ENCODE peak calls at places on chromosomes 5 and 9, in five cellular contexts. U is fibroblast of lung, L is GM06990, Z is sigmoid colon, R is WERI-Rb-1. A is an unnamed sample.

GRCh38 chr5:52727568-52727967 is 60.1 kb upstream of the ITGA1 start:
- DNase-seq in R (no peak), U (peak), Z (peak), L (no peak), A (no peak)

GRCh38 chr5:81852277-81853004 is 101.5 kb upstream of the SSBP2 start:
- DNase-seq in R (peak), L (peak), U (peak), Z (peak), A (peak)

GRCh38 chr5:14178091-14178490 is 34.9 kb downstream of the TRIO start:
- DNase-seq in U (no peak), Z (no peak), L (no peak), R (no peak), A (no peak)

GRCh38 chr9:27425827-27426716 is 98.0 kb upstream of the IFNK start:
- DNase-seq in U (no peak), R (no peak), Z (no peak), L (no peak), A (no peak)

GRCh38 chr9:35051069-35051967 is 21.1 kb downstream of the VCP start:
- DNase-seq in L (no peak), R (peak), U (peak), Z (no peak), A (peak)

GRCh38 chr5:139435676-139436075 is 3.6 kb downstream of the DNAJC18 start:
- DNase-seq in Z (no peak), U (no peak), R (no peak), L (no peak), A (no peak)

GRCh38 chr9:132460240-132460639 is 50.2 kb downstream of the CFAP77 start:
- DNase-seq in L (no peak), U (no peak), Z (no peak), R (no peak), A (no peak)

GRCh38 chr5:5360878-5361520 is 61.5 kb upstream of the ICE1 start:
- DNase-seq in Z (no peak), U (no peak), L (no peak), R (peak), A (no peak)

GRCh38 chr9:30574355-30575151 is 1809.9 kb upstream of the ACO1 start:
- DNase-seq in R (no peak), U (no peak), Z (no peak), L (peak), A (no peak)

GRCh38 chr9:125332527-125332926 is 70.9 kb downstream of the GAPVD1 start:
- DNase-seq in R (no peak), U (no peak), Z (no peak), L (peak), A (peak)

GRCh38 chr5:8188874-8189588 is 320.1 kb downstream of the MTRR start:
- DNase-seq in U (no peak), Z (no peak), R (no peak), L (no peak), A (no peak)

GRCh38 chr9:125538092-125538473 is 168.9 kb downstream of the MAPKAP1 start:
- DNase-seq in U (peak), Z (no peak), L (no peak), R (no peak), A (no peak)

GRCh38 chr9:35274988-35275387 is 113.2 kb downstream of the UNC13B start:
- DNase-seq in Z (no peak), L (no peak), R (no peak), U (no peak), A (no peak)

GRCh38 chr5:126594676-126595485 is at the start of gene ALDH7A1:
- DNase-seq in Z (peak), L (no peak), U (peak), R (peak), A (peak)

GRCh38 chr5:17069995-17070405 is 133.9 kb upstream of the MYO10 start:
- DNase-seq in U (no peak), Z (no peak), L (no peak), R (no peak), A (no peak)

GRCh38 chr5:164359931-164360290 is 854.5 kb downstream of the MAT2B start:
- DNase-seq in Z (no peak), R (no peak), U (no peak), L (no peak), A (no peak)

GRCh38 chr5:17228833-17229291 is 11.4 kb downstream of the BASP1 start:
- DNase-seq in U (peak), Z (no peak), L (peak), R (no peak), A (peak)

GRCh38 chr9:16469184-16469583 is 401.3 kb downstream of the BNC2 start:
- DNase-seq in L (no peak), R (no peak), Z (no peak), U (no peak), A (peak)

GRCh38 chr9:6911901-6912650 is 154.3 kb downstream of the KDM4C start:
- DNase-seq in U (no peak), Z (no peak), R (no peak), L (no peak), A (no peak)

GRCh38 chr9:4164356-4164755 is 135.5 kb downstream of the GLIS3 start:
- DNase-seq in R (no peak), L (no peak), U (no peak), Z (no peak), A (no peak)

GRCh38 chr5:158952951-158953350 is 146.8 kb downstream of the EBF1 start:
- DNase-seq in U (peak), R (no peak), Z (no peak), L (no peak), A (peak)

GRCh38 chr5:134458234-134458633 is 46.6 kb upstream of the CDKN2AIPNL start:
- DNase-seq in R (no peak), Z (peak), U (peak), L (no peak), A (no peak)

GRCh38 chr5:118531276-118531675 is 457.1 kb downstream of the DTWD2 start:
- DNase-seq in U (no peak), L (no peak), R (no peak), Z (no peak), A (no peak)

GRCh38 chr5:133497608-133498348 is 114.6 kb downstream of the FSTL4 start:
- DNase-seq in U (no peak), L (no peak), Z (no peak), R (no peak), A (no peak)

GRCh38 chr5:93330506-93330905 is 250.5 kb downstream of the NR2F1-AS1 start:
- DNase-seq in R (no peak), Z (no peak), U (no peak), L (no peak), A (no peak)

GRCh38 chr5:171201285-171201684 is 107.8 kb upstream of the TLX3 start:
- DNase-seq in Z (no peak), U (peak), R (peak), L (no peak), A (no peak)

GRCh38 chr5:36079200-36079761 is 12.6 kb upstream of the UGT3A2 start:
- DNase-seq in L (peak), R (peak), U (peak), Z (no peak), A (peak)

GRCh38 chr9:109414125-109414785 is 83.9 kb downstream of the PTPN3 start:
- DNase-seq in Z (no peak), L (no peak), R (no peak), U (no peak), A (peak)

GRCh38 chr9:18935521-18935920 is 97.5 kb downstream of the SAXO1 start:
- DNase-seq in U (no peak), Z (no peak), L (no peak), R (no peak), A (no peak)

GRCh38 chr5:109328626-109329025 is 81.1 kb downstream of the PJA2 start:
- DNase-seq in L (no peak), R (no peak), U (no peak), Z (no peak), A (no peak)

GRCh38 chr9:111613436-111614040 is 14.1 kb upstream of the PTGR1 start:
- DNase-seq in R (no peak), Z (no peak), L (no peak), U (no peak), A (no peak)

GRCh38 chr9:72363908-72364678 is 915 bp downstream of the ZFAND5 start:
- DNase-seq in Z (peak), U (peak), L (peak), R (peak), A (peak)

GRCh38 chr5:133870661-133871060 is 97.8 kb downstream of the C5orf15 start:
- DNase-seq in L (no peak), Z (peak), R (no peak), U (peak), A (no peak)

DNA sequence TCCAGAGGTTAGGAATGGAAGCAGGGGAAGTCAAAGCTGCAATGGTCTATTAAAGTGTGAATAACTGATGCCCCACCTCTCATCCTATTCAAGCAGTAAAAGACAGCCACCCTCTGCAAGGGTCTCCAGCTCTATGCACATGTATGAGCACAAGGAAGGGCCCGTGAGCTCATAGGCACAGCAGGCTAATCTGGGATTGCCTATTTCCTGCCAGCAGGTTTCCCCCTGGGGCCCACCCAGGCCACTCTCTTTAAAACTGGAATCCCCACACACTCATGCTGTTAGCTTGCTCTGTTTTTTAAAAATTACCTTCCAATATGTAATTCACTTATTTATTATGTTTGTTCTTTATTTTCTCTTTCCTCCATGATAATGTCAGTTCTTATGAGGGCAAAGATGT is 48.7 kb upstream of the ZNF366 start:
- DNase-seq in Z (no peak), U (peak), R (peak), L (no peak), A (no peak)
- H3K4me3 ChIP-seq in Z (no peak), U (no peak), R (no peak), L (no peak), A (peak)

DNA sequence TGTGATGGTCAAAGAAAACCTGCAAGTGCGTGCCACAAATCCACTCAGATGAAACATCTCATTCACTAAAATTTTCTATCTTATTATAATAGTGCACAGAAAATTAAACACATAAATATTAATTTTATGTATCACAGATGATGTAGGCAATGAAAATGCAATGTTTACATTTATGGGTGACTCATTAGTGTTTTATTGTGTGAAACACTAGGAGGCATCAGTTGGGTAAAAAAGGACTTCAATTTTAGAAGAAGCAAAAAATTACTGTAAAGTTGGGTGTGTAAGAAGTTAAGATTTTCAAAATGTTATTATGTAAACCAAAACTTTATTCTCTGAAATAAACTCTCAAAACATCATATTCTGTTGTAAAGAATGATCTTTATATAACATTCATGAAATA is 4.0 kb downstream of the MEF2C start:
- DNase-seq in L (no peak), R (no peak), Z (no peak), U (peak), A (no peak)
- TF ChIP-seq CTCF in L (peak), R (no peak), Z (no peak), U (no peak), A (peak)

GRCh38 chr5:168851902-168852321 is 272.7 kb upstream of the PANK3 start:
- DNase-seq in L (no peak), U (no peak), Z (no peak), R (no peak), A (peak)
- H3K4me3 ChIP-seq in L (no peak), U (no peak), Z (no peak), R (no peak), A (no peak)

DNA sequence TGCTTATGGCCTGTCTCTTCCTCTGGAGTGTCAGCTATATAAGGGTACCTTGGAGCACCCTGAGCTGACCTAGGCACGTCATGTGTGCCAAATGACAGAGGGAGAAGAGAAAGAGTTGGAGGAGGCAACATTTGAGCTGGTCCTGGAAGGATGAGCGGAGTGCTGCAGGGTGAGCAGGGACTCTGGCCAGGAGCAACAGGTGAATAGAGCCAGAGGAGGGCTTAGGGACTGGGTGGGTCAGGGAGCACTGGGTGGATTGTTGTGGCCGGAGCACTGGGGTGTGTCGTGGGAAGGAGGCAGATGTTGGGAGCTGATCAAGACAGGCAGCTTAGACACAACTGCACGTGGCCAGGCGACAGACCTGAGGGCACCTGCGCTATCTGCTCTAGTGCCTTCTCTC is 43.6 kb downstream of the TSPAN17 start:
- DNase-seq in R (no peak), U (no peak), L (no peak), Z (no peak), A (no peak)
- TF ChIP-seq CTCF in R (no peak), U (no peak), L (no peak), Z (no peak), A (no peak)

GRCh38 chr9:21988056-21988990 is 5.9 kb downstream of the CDKN2A start:
- DNase-seq in R (no peak), L (no peak), U (no peak), Z (no peak), A (no peak)
- H3K4me3 ChIP-seq in R (no peak), L (no peak), U (peak), Z (no peak), A (no peak)

DNA sequence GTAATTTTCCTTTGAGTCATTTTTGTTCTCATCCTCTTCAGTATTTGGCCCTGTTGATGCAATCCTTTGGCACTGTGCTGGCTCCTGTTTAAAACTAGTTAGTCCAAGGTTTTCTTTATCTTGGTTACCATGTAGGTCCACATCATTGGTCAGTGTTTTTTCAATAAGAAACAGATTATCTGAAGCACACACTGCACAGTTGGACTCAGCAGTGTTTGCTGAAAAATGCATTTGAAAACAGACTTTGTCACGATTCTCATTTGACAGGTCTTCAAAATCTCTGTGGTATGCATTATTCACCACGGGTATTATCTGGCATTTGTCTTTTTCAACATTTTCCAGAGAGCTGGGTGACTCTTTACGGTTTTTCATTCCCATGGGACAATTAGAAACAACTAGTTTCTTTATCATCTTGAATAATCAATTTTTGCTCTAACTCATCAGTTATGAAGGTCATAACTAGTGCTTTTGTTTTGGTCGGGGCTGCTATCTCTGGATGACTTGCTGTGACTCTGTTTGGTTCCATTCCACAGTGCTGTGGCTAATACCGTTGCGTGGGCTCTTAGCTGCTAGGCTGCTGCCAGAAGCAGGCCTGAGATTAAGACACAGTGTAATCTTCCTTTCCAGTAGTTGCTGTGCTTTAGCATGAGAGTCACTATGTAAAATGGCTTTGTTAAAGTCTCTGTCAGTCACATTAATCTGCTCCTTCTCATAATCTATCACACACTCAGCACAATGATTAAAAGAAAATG is 36.2 kb downstream of the NUDT12 start:
- DNase-seq in U (peak), L (no peak), R (peak), Z (no peak), A (peak)
- TF ChIP-seq CTCF in U (no peak), L (no peak), R (no peak), Z (no peak), A (no peak)

GRCh38 chr5:95699337-95699736 is 16.5 kb upstream of the SPATA9 start:
- DNase-seq in R (no peak), U (no peak), L (no peak), Z (no peak), A (no peak)

GRCh38 chr5:95707055-95707454 is 24.1 kb upstream of the RHOBTB3 start:
- DNase-seq in L (no peak), U (no peak), Z (no peak), R (no peak), A (no peak)

GRCh38 chr5:95701074-95701473 is 18.3 kb upstream of the SPATA9 start:
- DNase-seq in U (no peak), Z (no peak), R (no peak), L (no peak), A (no peak)

GRCh38 chr5:95708876-95709275 is 22.3 kb upstream of the RHOBTB3 start:
- DNase-seq in R (no peak), U (no peak), L (no peak), Z (no peak), A (no peak)

DNA sequence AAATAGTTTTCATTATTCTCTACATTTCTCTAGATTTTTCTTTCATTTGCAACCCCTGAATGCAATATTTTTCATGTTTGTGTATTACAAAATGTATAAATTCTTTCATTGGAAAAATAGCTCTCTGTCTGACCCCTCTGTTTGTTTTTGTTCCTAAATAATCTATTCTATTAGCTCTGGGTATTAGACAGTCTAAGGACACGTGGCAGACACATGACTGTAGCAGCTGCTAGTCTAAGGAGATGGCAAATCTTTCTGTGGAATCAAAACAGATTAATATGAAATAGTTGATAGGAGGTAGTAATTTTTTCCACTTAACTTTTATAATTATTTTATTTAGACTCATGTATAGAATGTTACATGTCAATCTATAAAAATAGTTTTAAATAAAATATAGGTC is 21.4 kb upstream of the SPATA9 start:
- DNase-seq in U (no peak), R (no peak), L (no peak), Z (no peak), A (no peak)
- H3K4me3 ChIP-seq in U (no peak), R (no peak), L (no peak), Z (no peak), A (no peak)

DNA sequence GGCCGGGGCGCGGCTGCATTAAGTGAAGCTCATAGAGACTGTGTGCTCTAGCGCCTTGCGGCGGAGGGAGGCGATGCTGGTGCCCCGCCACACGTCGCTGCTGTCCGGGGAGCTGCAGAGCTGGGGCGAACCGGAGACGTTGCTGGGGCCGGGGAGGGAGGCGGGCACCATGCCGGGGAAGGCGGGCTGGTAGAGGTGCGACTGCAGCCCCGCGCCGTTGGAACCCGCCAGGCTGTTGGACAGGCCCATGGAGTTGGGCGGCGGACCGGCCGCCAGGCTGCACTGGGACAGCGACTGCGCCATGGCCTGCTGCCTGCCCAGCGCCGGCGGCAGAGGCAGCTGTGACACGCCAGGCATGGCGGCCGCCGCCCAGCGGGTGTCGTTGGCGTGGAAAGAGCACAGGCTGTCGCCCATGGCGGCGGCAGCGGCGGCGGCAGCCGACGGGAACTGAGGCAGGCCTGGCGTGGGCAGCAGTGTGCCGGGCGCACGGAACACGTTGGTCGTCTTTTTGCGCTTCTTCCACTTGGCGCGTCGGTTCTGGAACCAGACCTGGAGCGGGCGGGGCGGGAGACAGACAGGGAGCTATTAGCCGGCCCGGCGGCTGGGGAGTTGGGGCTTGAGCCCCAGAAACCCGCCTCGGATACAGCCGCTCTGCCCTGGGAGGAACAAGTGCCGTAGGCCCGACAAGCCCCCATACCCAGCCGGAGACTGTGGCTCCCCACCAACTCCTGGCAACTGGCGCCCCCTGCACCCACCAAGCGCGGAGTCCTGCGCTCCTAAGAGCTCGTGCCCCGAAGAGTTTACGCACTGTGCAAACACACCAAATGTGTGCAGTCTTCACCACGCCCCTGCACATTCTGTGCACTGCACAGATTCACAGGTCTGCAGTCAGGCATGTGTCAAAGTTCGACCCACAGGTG is 8.0 kb downstream of the OTP start:
- DNase-seq in R (peak), U (no peak), Z (no peak), L (peak), A (peak)
- TF ChIP-seq CTCF in R (peak), U (no peak), Z (no peak), L (peak), A (peak)